ENCODE peak calls at places on chromosomes 12 and 14, in eight cellular contexts. D, I, T, G, B, V, P and Z are unnamed samples.

GRCh38 chr14:56590535-56590951 is 10.9 kb downstream of the TMEM260 start:
- DNase-seq in I (no peak), V (no peak), T (no peak), P (no peak), G (no peak), D (peak; percentile 88), B (no peak), Z (no peak)

GRCh38 chr12:78457951-78458350 is 406.6 kb upstream of the SYT1 start:
- DNase-seq in I (no peak), P (peak; percentile 58), G (no peak), B (peak; percentile 72), T (no peak), D (no peak), V (no peak), Z (no peak)

GRCh38 chr14:101017806-101018560 is 114.5 kb upstream of the RTL1 start:
- DNase-seq in I (no peak), T (peak; percentile 41), V (peak; percentile 4), G (no peak), P (no peak), B (no peak), D (no peak), Z (no peak)

GRCh38 chr14:94313991-94314655 is 9.0 kb downstream of the SERPINA6 start:
- DNase-seq in I (no peak), D (no peak), G (no peak), V (peak; percentile 17), T (no peak), B (peak; percentile 27), P (no peak), Z (no peak)

GRCh38 chr12:58530421-58531067 is 389.8 kb downstream of the LRIG3 start:
- DNase-seq in D (no peak), I (no peak), V (no peak), B (peak; percentile 92), G (no peak), P (peak; percentile 52), T (no peak), Z (no peak)

GRCh38 chr14:91554535-91555332 is 44.6 kb upstream of the PPP4R3A start:
- DNase-seq in V (peak; percentile 87), I (no peak), D (no peak), P (no peak), G (no peak), T (no peak), B (no peak), Z (no peak)

GRCh38 chr12:92003701-92004100 is 141.9 kb downstream of the BTG1 start:
- DNase-seq in D (no peak), V (no peak), G (no peak), I (no peak), B (no peak), T (no peak), P (no peak), Z (no peak)

GRCh38 chr12:112891093-112892024 is 15.4 kb upstream of the OAS1 start:
- DNase-seq in T (no peak), B (no peak), G (peak; percentile 15), P (no peak), V (no peak), D (no peak), I (no peak), Z (no peak)

GRCh38 chr12:27104546-27104945 is 22.2 kb upstream of the C12orf71 start:
- DNase-seq in T (no peak), V (no peak), P (no peak), G (no peak), I (no peak), B (peak; percentile 59), D (no peak), Z (no peak)

GRCh38 chr12:89389755-89390661 is 37.7 kb upstream of the DUSP6 start:
- DNase-seq in B (peak; percentile 54), D (no peak), P (no peak), V (peak; percentile 47), T (no peak), G (no peak), I (no peak), Z (no peak)

GRCh38 chr14:104284107-104284592 is 145.8 kb downstream of the KIF26A start:
- DNase-seq in V (peak; percentile 39), I (no peak), T (peak; percentile 60), G (peak; percentile 2), D (no peak), B (no peak), P (no peak), Z (no peak)
- H3K9me3 ChIP-seq in V (no peaks in the 10 kb centered on the region), I (no peaks in the 10 kb centered on the region), T (no peaks in the 10 kb centered on the region), G (no peaks in the 10 kb centered on the region), D (no peaks in the 10 kb centered on the region), B (peaks cover 77% of the 10 kb centered on the region), P (no peaks in the 10 kb centered on the region), Z (no peaks in the 10 kb centered on the region)

GRCh38 chr12:46282829-46283228 is 14.0 kb upstream of the SLC38A1 start:
- DNase-seq in P (no peak), G (no peak), I (no peak), D (no peak), T (no peak), V (no peak), B (no peak), Z (no peak)
- H3K9me3 ChIP-seq in P (no peaks in the 10 kb centered on the region), G (peaks cover 22% of the 10 kb centered on the region), I (peaks cover 11% of the 10 kb centered on the region), D (no peaks in the 10 kb centered on the region), T (peaks cover 30% of the 10 kb centered on the region), V (no peaks in the 10 kb centered on the region), B (peaks cover 24% of the 10 kb centered on the region), Z (peaks cover 8% of the 10 kb centered on the region)

GRCh38 chr12:2183556-2184541 is 131.1 kb downstream of the CACNA1C start:
- DNase-seq in D (no peak), P (peak; percentile 7), T (peak; percentile 70), I (no peak), G (no peak), B (peak; percentile 75), V (no peak), Z (no peak)
- H3K9me3 ChIP-seq in D (no peaks in the 10 kb centered on the region), P (no peaks in the 10 kb centered on the region), T (no peaks in the 10 kb centered on the region), I (no peaks in the 10 kb centered on the region), G (no peaks in the 10 kb centered on the region), B (no peaks in the 10 kb centered on the region), V (no peaks in the 10 kb centered on the region), Z (no peaks in the 10 kb centered on the region)

DNA sequence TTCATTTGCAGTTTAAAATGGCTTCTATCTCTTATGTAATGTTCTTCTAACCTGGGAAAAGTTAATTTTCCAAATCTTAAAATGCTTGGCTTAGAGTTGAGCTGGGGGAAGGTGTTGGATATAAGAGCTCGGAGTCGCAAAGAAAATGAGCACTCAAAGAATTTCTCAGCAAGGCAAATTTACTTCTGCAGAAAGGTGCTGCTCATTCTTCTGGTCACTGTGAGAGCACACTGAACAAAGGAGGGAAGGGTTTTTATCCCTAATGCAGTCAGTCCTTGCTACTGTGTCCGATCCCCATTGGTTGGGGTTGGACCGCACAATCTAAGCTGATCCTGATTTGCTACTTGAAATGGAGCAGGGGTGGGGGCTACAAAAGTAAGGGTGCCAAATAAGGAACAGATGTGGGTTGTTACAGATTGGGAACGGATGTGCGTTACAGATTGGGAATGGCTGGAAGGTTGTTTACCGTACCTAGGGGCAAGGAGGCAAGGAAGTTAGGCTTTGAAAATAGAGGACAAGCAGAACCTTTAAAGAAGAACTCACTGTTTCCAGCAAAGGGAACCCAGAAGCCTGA is 19.4 kb downstream of the TXNRD1 start:
- DNase-seq in D (no peak), V (no peak), G (no peak), T (no peak), P (no peak), I (no peak), B (no peak), Z (no peak)
- H3K9me3 ChIP-seq in D (no peaks in the 10 kb centered on the region), V (no peaks in the 10 kb centered on the region), G (peaks cover 23% of the 10 kb centered on the region), T (peaks cover 28% of the 10 kb centered on the region), P (no peaks in the 10 kb centered on the region), I (no peaks in the 10 kb centered on the region), B (peaks cover 30% of the 10 kb centered on the region), Z (peaks cover 9% of the 10 kb centered on the region)

DNA sequence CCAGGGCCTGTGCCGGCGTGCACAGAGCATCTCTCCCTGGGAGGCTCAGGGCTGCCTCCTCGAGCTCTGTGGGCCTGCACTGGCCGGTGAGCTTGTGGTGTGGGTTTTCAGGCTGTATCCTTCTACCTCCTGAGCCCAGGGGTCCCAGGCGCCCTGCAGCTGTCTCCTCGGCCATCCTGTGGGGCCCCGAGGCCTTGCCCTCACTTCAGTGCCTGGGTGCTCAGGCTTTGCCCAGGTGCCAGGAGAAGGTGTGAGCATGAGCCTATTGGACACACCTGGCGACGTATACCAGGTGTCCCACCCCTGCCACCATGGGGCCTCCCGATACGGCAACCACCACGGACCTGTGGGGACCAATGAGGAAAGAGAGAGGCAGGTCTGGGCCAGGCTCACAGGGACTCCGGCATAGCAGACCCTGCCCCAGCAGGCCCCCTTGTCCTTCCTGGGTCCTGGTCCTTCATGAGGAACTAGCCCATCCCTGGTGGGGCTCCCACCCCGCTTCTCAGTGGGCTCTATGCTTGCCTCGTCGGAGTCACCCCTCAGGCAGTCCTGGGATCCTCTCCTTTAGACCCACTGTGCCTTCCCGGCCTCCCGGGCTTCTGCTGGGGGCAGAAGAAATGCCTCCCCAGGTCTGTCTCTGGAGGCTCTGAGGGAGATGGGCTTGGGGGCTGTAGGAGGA is 400.2 kb downstream of the TMEM121 start:
- DNase-seq in T (peak; percentile 57), B (no peak), I (no peak), G (no peak), V (no peak), D (no peak), P (no peak), Z (no peak)
- H3K9me3 ChIP-seq in T (no peaks in the 10 kb centered on the region), B (peaks cover 41% of the 10 kb centered on the region), I (no peaks in the 10 kb centered on the region), G (no peaks in the 10 kb centered on the region), V (no peaks in the 10 kb centered on the region), D (no peaks in the 10 kb centered on the region), P (no peaks in the 10 kb centered on the region), Z (no peaks in the 10 kb centered on the region)

GRCh38 chr14:19902409-19902808 is 18.0 kb upstream of the OR4K5 start:
- DNase-seq in G (no peak), P (no peak), I (no peak), D (no peak), B (no peak), V (no peak), T (no peak), Z (no peak)
- H3K9me3 ChIP-seq in G (no peaks in the 10 kb centered on the region), P (no peaks in the 10 kb centered on the region), I (no peaks in the 10 kb centered on the region), D (no peaks in the 10 kb centered on the region), B (peaks cover 29% of the 10 kb centered on the region), V (peaks cover 6% of the 10 kb centered on the region), T (no peaks in the 10 kb centered on the region), Z (no peaks in the 10 kb centered on the region)

GRCh38 chr12:14471497-14471896 is 96.2 kb downstream of the PLBD1 start:
- DNase-seq in T (no peak), G (no peak), D (no peak), B (no peak), V (no peak), P (no peak), I (no peak), Z (no peak)
- H3K9me3 ChIP-seq in T (peaks cover 28% of the 10 kb centered on the region), G (peaks cover 22% of the 10 kb centered on the region), D (peaks cover 2% of the 10 kb centered on the region), B (peaks cover 13% of the 10 kb centered on the region), V (no peaks in the 10 kb centered on the region), P (no peaks in the 10 kb centered on the region), I (peaks cover 2% of the 10 kb centered on the region), Z (peaks cover 21% of the 10 kb centered on the region)

GRCh38 chr12:1820191-1820599 is at the start of gene LRTM2:
- DNase-seq in G (no peak), P (no peak), D (no peak), T (no peak), B (no peak), V (no peak), I (no peak), Z (no peak)
- H3K9me3 ChIP-seq in G (no peaks in the 10 kb centered on the region), P (no peaks in the 10 kb centered on the region), D (no peaks in the 10 kb centered on the region), T (no peaks in the 10 kb centered on the region), B (no peaks in the 10 kb centered on the region), V (no peaks in the 10 kb centered on the region), I (no peaks in the 10 kb centered on the region), Z (no peaks in the 10 kb centered on the region)

GRCh38 chr12:7131502-7131866 is 1.3 kb downstream of the CLSTN3 start:
- DNase-seq in G (no peak), D (no peak), T (no peak), B (no peak), V (no peak), I (no peak), P (no peak), Z (no peak)
- H3K9me3 ChIP-seq in G (no peaks in the 10 kb centered on the region), D (no peaks in the 10 kb centered on the region), T (no peaks in the 10 kb centered on the region), B (no peaks in the 10 kb centered on the region), V (no peaks in the 10 kb centered on the region), I (no peaks in the 10 kb centered on the region), P (no peaks in the 10 kb centered on the region), Z (no peaks in the 10 kb centered on the region)